ENCODE peak calls at places on chromosome 13, in nine cellular contexts. One of them, this sample, is unnamed.

GRCh38 chr13:26498524-26499208 is 58.8 kb upstream of the WASF3 start:
- DNase-seq in cardiac fibroblast: peak
- DNase-seq in upper lobe of left lung: no peak
- DNase-seq in ascending aorta: no peak
- DNase-seq in A549: no peak
- DNase-seq in tibial nerve: no peak
- DNase-seq in endodermal cell: no peak
- DNase-seq in DND-41: no peak
- DNase-seq in brain microvascular endothelial cell: peak
- DNase-seq in this sample: no peak

GRCh38 chr13:26921918-26922317 is 161.3 kb upstream of the GPR12 start:
- DNase-seq in brain microvascular endothelial cell: no peak
- DNase-seq in upper lobe of left lung: no peak
- DNase-seq in tibial nerve: no peak
- DNase-seq in A549: no peak
- DNase-seq in DND-41: no peak
- DNase-seq in cardiac fibroblast: no peak
- DNase-seq in ascending aorta: no peak
- DNase-seq in endodermal cell: peak
- DNase-seq in this sample: no peak

GRCh38 chr13:42412812-42413795 is 141.2 kb downstream of the AKAP11 start:
- DNase-seq in upper lobe of left lung: no peak
- DNase-seq in cardiac fibroblast: peak
- DNase-seq in tibial nerve: no peak
- DNase-seq in ascending aorta: no peak
- DNase-seq in brain microvascular endothelial cell: no peak
- DNase-seq in A549: no peak
- DNase-seq in DND-41: no peak
- DNase-seq in endodermal cell: no peak
- DNase-seq in this sample: peak

GRCh38 chr13:106117035-106117434 is 418.4 kb downstream of the EFNB2 start:
- DNase-seq in A549: no peak
- DNase-seq in endodermal cell: no peak
- DNase-seq in tibial nerve: no peak
- DNase-seq in brain microvascular endothelial cell: no peak
- DNase-seq in cardiac fibroblast: no peak
- DNase-seq in DND-41: no peak
- DNase-seq in upper lobe of left lung: no peak
- DNase-seq in ascending aorta: no peak
- DNase-seq in this sample: no peak

GRCh38 chr13:90105881-90106496 is 1241.5 kb upstream of the MIR17HG start:
- DNase-seq in tibial nerve: no peak
- DNase-seq in ascending aorta: no peak
- DNase-seq in upper lobe of left lung: no peak
- DNase-seq in brain microvascular endothelial cell: peak
- DNase-seq in cardiac fibroblast: peak
- DNase-seq in A549: no peak
- DNase-seq in endodermal cell: no peak
- DNase-seq in DND-41: no peak
- DNase-seq in this sample: no peak

GRCh38 chr13:49690133-49690989 is 925 bp downstream of the EBPL start:
- DNase-seq in endodermal cell: no peak
- DNase-seq in cardiac fibroblast: peak
- DNase-seq in upper lobe of left lung: no peak
- DNase-seq in DND-41: no peak
- DNase-seq in brain microvascular endothelial cell: peak
- DNase-seq in ascending aorta: no peak
- DNase-seq in A549: peak
- DNase-seq in tibial nerve: no peak
- DNase-seq in this sample: no peak

GRCh38 chr13:33205804-33206221 is 79.7 kb downstream of the STARD13 start:
- DNase-seq in brain microvascular endothelial cell: peak
- DNase-seq in DND-41: no peak
- DNase-seq in tibial nerve: no peak
- DNase-seq in cardiac fibroblast: peak
- DNase-seq in upper lobe of left lung: no peak
- DNase-seq in endodermal cell: no peak
- DNase-seq in ascending aorta: no peak
- DNase-seq in A549: no peak
- DNase-seq in this sample: no peak

GRCh38 chr13:81714513-81714912 is 1373.6 kb upstream of the SPRY2 start:
- DNase-seq in tibial nerve: no peak
- DNase-seq in cardiac fibroblast: no peak
- DNase-seq in ascending aorta: no peak
- DNase-seq in brain microvascular endothelial cell: no peak
- DNase-seq in DND-41: no peak
- DNase-seq in A549: no peak
- DNase-seq in endodermal cell: no peak
- DNase-seq in upper lobe of left lung: no peak
- DNase-seq in this sample: no peak

GRCh38 chr13:26307701-26308100 is 53.8 kb downstream of the CDK8 start:
- DNase-seq in brain microvascular endothelial cell: no peak
- DNase-seq in cardiac fibroblast: no peak
- DNase-seq in DND-41: no peak
- DNase-seq in upper lobe of left lung: no peak
- DNase-seq in tibial nerve: no peak
- DNase-seq in ascending aorta: no peak
- DNase-seq in endodermal cell: no peak
- DNase-seq in A549: no peak
- DNase-seq in this sample: no peak

GRCh38 chr13:43905435-43906031 is 25.8 kb downstream of the LACC1 start:
- DNase-seq in cardiac fibroblast: peak
- DNase-seq in tibial nerve: no peak
- DNase-seq in ascending aorta: no peak
- DNase-seq in brain microvascular endothelial cell: peak
- DNase-seq in upper lobe of left lung: no peak
- DNase-seq in DND-41: peak
- DNase-seq in A549: peak
- DNase-seq in endodermal cell: peak
- DNase-seq in this sample: peak

GRCh38 chr13:107866007-107866665 is 349.2 kb downstream of the LIG4 start:
- DNase-seq in brain microvascular endothelial cell: peak
- DNase-seq in endodermal cell: peak
- DNase-seq in ascending aorta: no peak
- DNase-seq in A549: peak
- DNase-seq in cardiac fibroblast: peak
- DNase-seq in upper lobe of left lung: peak
- DNase-seq in DND-41: no peak
- DNase-seq in tibial nerve: no peak
- DNase-seq in this sample: no peak

GRCh38 chr13:25687622-25688225 is 315.9 kb downstream of the ATP8A2 start:
- DNase-seq in upper lobe of left lung: no peak
- DNase-seq in cardiac fibroblast: no peak
- DNase-seq in tibial nerve: no peak
- DNase-seq in brain microvascular endothelial cell: peak
- DNase-seq in endodermal cell: no peak
- DNase-seq in DND-41: no peak
- DNase-seq in A549: no peak
- DNase-seq in ascending aorta: no peak
- DNase-seq in this sample: no peak

GRCh38 chr13:26539738-26540292 is 17.7 kb upstream of the WASF3 start:
- DNase-seq in tibial nerve: no peak
- DNase-seq in brain microvascular endothelial cell: no peak
- DNase-seq in upper lobe of left lung: no peak
- DNase-seq in endodermal cell: no peak
- DNase-seq in DND-41: no peak
- DNase-seq in cardiac fibroblast: no peak
- DNase-seq in ascending aorta: no peak
- DNase-seq in A549: no peak
- DNase-seq in this sample: no peak

GRCh38 chr13:98468352-98468751 is 108.6 kb downstream of the STK24 start:
- DNase-seq in A549: no peak
- DNase-seq in tibial nerve: no peak
- DNase-seq in brain microvascular endothelial cell: no peak
- DNase-seq in cardiac fibroblast: no peak
- DNase-seq in ascending aorta: no peak
- DNase-seq in endodermal cell: no peak
- DNase-seq in upper lobe of left lung: no peak
- DNase-seq in DND-41: no peak
- DNase-seq in this sample: no peak

GRCh38 chr13:56720841-56721240 is 419.9 kb upstream of the PRR20A start:
- DNase-seq in upper lobe of left lung: no peak
- DNase-seq in DND-41: no peak
- DNase-seq in tibial nerve: no peak
- DNase-seq in ascending aorta: no peak
- DNase-seq in cardiac fibroblast: no peak
- DNase-seq in brain microvascular endothelial cell: no peak
- DNase-seq in endodermal cell: no peak
- DNase-seq in A549: no peak
- DNase-seq in this sample: no peak

DNA sequence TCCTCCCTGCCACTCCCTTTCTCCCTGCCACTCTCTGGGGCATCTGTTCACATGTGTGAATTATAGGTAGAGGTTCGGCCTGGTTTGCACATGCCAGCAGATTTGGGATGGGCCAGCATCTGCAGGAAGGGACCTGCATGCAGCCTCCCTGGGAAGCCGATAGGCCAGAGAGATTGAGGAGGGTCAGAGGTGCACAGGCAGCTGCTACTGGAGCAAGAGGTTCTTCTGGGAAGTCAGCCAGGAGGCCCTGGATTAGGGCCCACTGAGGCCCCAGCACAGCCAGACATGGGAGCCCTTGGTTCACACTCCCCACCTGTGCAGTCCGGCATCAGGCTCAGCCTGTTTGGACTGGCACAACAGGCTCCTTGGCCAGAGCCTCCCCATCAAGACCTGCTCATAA is 12.1 kb downstream of the TUBA3C start:
- DNase-seq in ascending aorta: no peak
- DNase-seq in endodermal cell: no peak
- DNase-seq in upper lobe of left lung: no peak
- DNase-seq in brain microvascular endothelial cell: no peak
- DNase-seq in A549: no peak
- DNase-seq in tibial nerve: no peak
- DNase-seq in DND-41: no peak
- DNase-seq in cardiac fibroblast: no peak
- DNase-seq in this sample: no peak
- H3K4me3 ChIP-seq in ascending aorta: no peak
- H3K4me3 ChIP-seq in endodermal cell: no peak
- H3K4me3 ChIP-seq in upper lobe of left lung: no peak
- H3K4me3 ChIP-seq in brain microvascular endothelial cell: no peak
- H3K4me3 ChIP-seq in A549: no peak
- H3K4me3 ChIP-seq in tibial nerve: no peak
- H3K4me3 ChIP-seq in DND-41: no peak
- H3K4me3 ChIP-seq in cardiac fibroblast: no peak
- H3K4me3 ChIP-seq in this sample: no peak

GRCh38 chr13:52933547-52934167 is 85.2 kb upstream of the PCDH8 start:
- DNase-seq in DND-41: no peak
- DNase-seq in cardiac fibroblast: no peak
- DNase-seq in ascending aorta: no peak
- DNase-seq in upper lobe of left lung: peak
- DNase-seq in tibial nerve: no peak
- DNase-seq in A549: no peak
- DNase-seq in brain microvascular endothelial cell: no peak
- DNase-seq in endodermal cell: no peak
- DNase-seq in this sample: no peak

DNA sequence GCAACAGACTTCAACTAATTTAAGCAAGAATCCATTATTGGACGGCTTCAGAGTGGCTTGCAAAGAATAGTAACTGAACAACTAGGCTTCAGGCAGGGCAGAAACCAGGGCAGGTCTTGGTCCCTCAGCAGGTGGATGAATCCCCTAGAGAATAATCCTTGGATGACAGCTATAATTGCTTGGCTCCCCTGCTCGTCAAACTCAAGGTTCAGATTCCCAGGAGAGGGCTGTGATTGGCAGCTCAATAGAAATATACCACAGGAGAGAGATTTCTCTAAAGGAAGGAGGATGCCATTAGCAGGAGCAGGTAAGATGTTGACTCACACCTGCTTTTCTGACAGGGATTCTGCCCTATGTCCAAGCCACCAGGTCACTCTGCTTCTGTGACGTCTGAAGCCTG is 89.6 kb upstream of the PCDH8 start:
- DNase-seq in A549: no peak
- DNase-seq in tibial nerve: no peak
- DNase-seq in ascending aorta: no peak
- DNase-seq in cardiac fibroblast: no peak
- DNase-seq in upper lobe of left lung: no peak
- DNase-seq in DND-41: no peak
- DNase-seq in endodermal cell: no peak
- DNase-seq in brain microvascular endothelial cell: no peak
- DNase-seq in this sample: no peak
- TF ChIP-seq CTCF in A549: no peak
- TF ChIP-seq CTCF in tibial nerve: no peak
- TF ChIP-seq CTCF in ascending aorta: no peak
- TF ChIP-seq CTCF in cardiac fibroblast: no peak
- TF ChIP-seq CTCF in upper lobe of left lung: no peak
- TF ChIP-seq CTCF in DND-41: no peak
- TF ChIP-seq CTCF in endodermal cell: no peak
- TF ChIP-seq CTCF in brain microvascular endothelial cell: no peak
- TF ChIP-seq CTCF in this sample: no peak

GRCh38 chr13:112844411-112844810 is 124.6 kb upstream of the MCF2L start:
- DNase-seq in A549: no peak
- DNase-seq in DND-41: no peak
- DNase-seq in tibial nerve: no peak
- DNase-seq in cardiac fibroblast: no peak
- DNase-seq in upper lobe of left lung: no peak
- DNase-seq in ascending aorta: no peak
- DNase-seq in brain microvascular endothelial cell: no peak
- DNase-seq in endodermal cell: no peak
- DNase-seq in this sample: no peak
- H3K4me3 ChIP-seq in A549: no peak
- H3K4me3 ChIP-seq in DND-41: no peak
- H3K4me3 ChIP-seq in tibial nerve: no peak
- H3K4me3 ChIP-seq in cardiac fibroblast: no peak
- H3K4me3 ChIP-seq in upper lobe of left lung: no peak
- H3K4me3 ChIP-seq in ascending aorta: no peak
- H3K4me3 ChIP-seq in brain microvascular endothelial cell: no peak
- H3K4me3 ChIP-seq in endodermal cell: no peak
- H3K4me3 ChIP-seq in this sample: no peak

GRCh38 chr13:39612023-39612637 is 9.1 kb upstream of the LHFPL6 start:
- DNase-seq in endodermal cell: peak
- DNase-seq in ascending aorta: no peak
- DNase-seq in A549: peak
- DNase-seq in cardiac fibroblast: peak
- DNase-seq in tibial nerve: peak
- DNase-seq in brain microvascular endothelial cell: peak
- DNase-seq in upper lobe of left lung: no peak
- DNase-seq in DND-41: peak
- DNase-seq in this sample: peak

GRCh38 chr13:39603424-39603947 is 493 bp upstream of the LHFPL6 start:
- DNase-seq in DND-41: no peak
- DNase-seq in upper lobe of left lung: peak
- DNase-seq in brain microvascular endothelial cell: no peak
- DNase-seq in cardiac fibroblast: peak
- DNase-seq in A549: peak
- DNase-seq in tibial nerve: no peak
- DNase-seq in ascending aorta: no peak
- DNase-seq in endodermal cell: peak
- DNase-seq in this sample: no peak

GRCh38 chr13:39605677-39606320 is 2.8 kb upstream of the LHFPL6 start:
- DNase-seq in ascending aorta: no peak
- DNase-seq in A549: no peak
- DNase-seq in brain microvascular endothelial cell: no peak
- DNase-seq in tibial nerve: no peak
- DNase-seq in DND-41: no peak
- DNase-seq in upper lobe of left lung: no peak
- DNase-seq in cardiac fibroblast: no peak
- DNase-seq in endodermal cell: no peak
- DNase-seq in this sample: no peak

GRCh38 chr13:39604736-39605135 is 1.7 kb upstream of the LHFPL6 start:
- DNase-seq in cardiac fibroblast: no peak
- DNase-seq in brain microvascular endothelial cell: no peak
- DNase-seq in upper lobe of left lung: no peak
- DNase-seq in DND-41: no peak
- DNase-seq in A549: no peak
- DNase-seq in endodermal cell: no peak
- DNase-seq in ascending aorta: no peak
- DNase-seq in tibial nerve: no peak
- DNase-seq in this sample: no peak

GRCh38 chr13:39607876-39608275 is 4.9 kb upstream of the LHFPL6 start:
- DNase-seq in DND-41: no peak
- DNase-seq in upper lobe of left lung: no peak
- DNase-seq in A549: no peak
- DNase-seq in endodermal cell: no peak
- DNase-seq in brain microvascular endothelial cell: no peak
- DNase-seq in ascending aorta: no peak
- DNase-seq in tibial nerve: no peak
- DNase-seq in cardiac fibroblast: no peak
- DNase-seq in this sample: no peak
- TF ChIP-seq CTCF in DND-41: no peak
- TF ChIP-seq CTCF in upper lobe of left lung: no peak
- TF ChIP-seq CTCF in A549: no peak
- TF ChIP-seq CTCF in endodermal cell: no peak
- TF ChIP-seq CTCF in brain microvascular endothelial cell: no peak
- TF ChIP-seq CTCF in ascending aorta: no peak
- TF ChIP-seq CTCF in tibial nerve: no peak
- TF ChIP-seq CTCF in cardiac fibroblast: no peak
- TF ChIP-seq CTCF in this sample: no peak